ENCODE peak calls at places on chromosomes 5 and 9, in five cellular contexts. B is HuH-7; R is stimulated activated CD4-positive, alpha-beta T cell treated with anti-CD3 and anti-CD28 coated beads, Interleukin-12 subunit alpha, Interleukin-12 subunit beta, amount 100 ng/mL, for 4 hours; F is NCI-H187; D is right cardiac atrium. G is an unnamed sample.

GRCh38 chr5:96067902-96068614 is 106.4 kb upstream of the ELL2 start:
- DNase-seq in B (no peak), R (no peak), F (no peak), D (no peak), G (no peak)

GRCh38 chr9:94801685-94802084 is 75.2 kb downstream of the AOPEP start:
- DNase-seq in B (no peak), R (no peak), F (no peak), D (no peak), G (no peak)

GRCh38 chr5:102931085-102931484 is 176.0 kb downstream of the PAM start:
- DNase-seq in B (no peak), R (no peak), F (no peak), D (no peak), G (no peak)

GRCh38 chr9:87109851-87110250 is 162.5 kb upstream of the GAS1 start:
- DNase-seq in B (no peak), R (no peak), F (no peak), D (no peak), G (no peak)

GRCh38 chr5:138336952-138337684 is 948 bp upstream of the FAM53C start:
- DNase-seq in B (peak; percentile 75), R (no peak), F (no peak), D (peak; percentile 88), G (peak; percentile 80)

GRCh38 chr5:74499236-74499635 is 141.3 kb downstream of the ENC1 start:
- DNase-seq in B (no peak), R (no peak), F (no peak), D (no peak), G (no peak)

GRCh38 chr5:59222687-59223511 is 640.0 kb downstream of the RAB3C start:
- DNase-seq in B (no peak), R (no peak), F (no peak), D (no peak), G (no peak)

GRCh38 chr5:132001647-132002561 is 9.6 kb downstream of the ACSL6 start:
- DNase-seq in B (peak; percentile 58), R (no peak), F (no peak), D (no peak), G (no peak)

GRCh38 chr5:94749048-94749447 is 130.6 kb downstream of the SLF1 start:
- DNase-seq in B (no peak), R (no peak), F (no peak), D (no peak), G (no peak)

GRCh38 chr9:33159058-33159759 is 7.9 kb downstream of the B4GALT1 start:
- DNase-seq in B (no peak), R (no peak), F (no peak), D (peak; percentile 91), G (peak; percentile 83)

GRCh38 chr9:125968975-125969374 is 221.8 kb downstream of the PBX3 start:
- DNase-seq in B (no peak), R (no peak), F (no peak), D (no peak), G (no peak)

GRCh38 chr5:175897285-175897684 is 25.9 kb downstream of the CPLX2 start:
- DNase-seq in B (no peak), R (no peak), F (no peak), D (no peak), G (no peak)

GRCh38 chr9:88476491-88477271 is 58.3 kb upstream of the NXNL2 start:
- DNase-seq in B (no peak), R (no peak), F (peak; percentile 54), D (no peak), G (no peak)

GRCh38 chr9:76292246-76292645 is 102.0 kb downstream of the RFK start:
- DNase-seq in B (no peak), R (no peak), F (no peak), D (no peak), G (no peak)

GRCh38 chr9:88388886-88389617 is 808 bp downstream of the SPIN1 start:
- DNase-seq in B (peak; percentile 65), R (peak; percentile 42), F (no peak), D (peak; percentile 89), G (peak; percentile 56)

GRCh38 chr9:127445851-127446719 is 5.1 kb downstream of the RPL12 start:
- DNase-seq in B (no peak), R (peak; percentile 15), F (no peak), D (no peak), G (no peak)

GRCh38 chr5:73182282-73182681 is 9.3 kb downstream of the TMEM174 start:
- DNase-seq in B (no peak), R (no peak), F (no peak), D (no peak), G (no peak)

GRCh38 chr9:36537861-36538260 is 34.8 kb upstream of the MELK start:
- DNase-seq in B (no peak), R (no peak), F (no peak), D (no peak), G (no peak)

GRCh38 chr5:96338089-96338488 is 95.0 kb downstream of the PCSK1 start:
- DNase-seq in B (no peak), R (no peak), F (no peak), D (no peak), G (no peak)

GRCh38 chr5:102223542-102224444 is 72.3 kb downstream of the SLCO4C1 start:
- DNase-seq in B (no peak), R (no peak), F (no peak), D (no peak), G (no peak)

GRCh38 chr9:19934301-19934868 is 145.5 kb upstream of the SLC24A2 start:
- DNase-seq in B (no peak), R (no peak), F (no peak), D (peak; percentile 60), G (peak; percentile 37)

GRCh38 chr9:121771851-121772599 is 120.6 kb downstream of the DAB2IP start:
- DNase-seq in B (no peak), R (no peak), F (no peak), D (peak; percentile 35), G (peak; percentile 12)

GRCh38 chr5:36237756-36238155 is 4.0 kb downstream of the NADK2 start:
- DNase-seq in B (no peak), R (no peak), F (no peak), D (no peak), G (no peak)

GRCh38 chr9:7592321-7593319 is 207.0 kb downstream of the DMAC1 start:
- DNase-seq in B (no peak), R (no peak), F (no peak), D (no peak), G (no peak)

GRCh38 chr5:55638455-55638854 is 73.7 kb downstream of the SLC38A9 start:
- DNase-seq in B (no peak), R (no peak), F (no peak), D (no peak), G (no peak)

GRCh38 chr9:100598641-100599145 is 20.8 kb downstream of the CAVIN4 start:
- DNase-seq in B (peak; percentile 72), R (peak; percentile 82), F (peak; percentile 26), D (peak; percentile 92), G (peak; percentile 80)

GRCh38 chr9:5800969-5801738 is 31.8 kb downstream of the ERMP1 start:
- DNase-seq in B (no peak), R (no peak), F (no peak), D (no peak), G (no peak)

GRCh38 chr5:30734118-30734517 is 459.4 kb upstream of the CDH6 start:
- DNase-seq in B (no peak), R (no peak), F (no peak), D (no peak), G (no peak)